ENCODE peak calls at places on chromosomes 2 and 18, in four cellular contexts. O, M, Z and Q are unnamed samples. For H3K27me3 and H3K4me1, the result is how much of the 10 kb centered on the place peaks cover.

GRCh38 chr2:133365117-133365516 is 203.1 kb downstream of the NCKAP5 start:
- DNase-seq in M (no peak), Z (no peak), O (no peak), Q (no peak)

GRCh38 chr18:13452448-13452811 is 233.9 kb downstream of the LDLRAD4 start:
- DNase-seq in M (no peak), Z (no peak), O (peak), Q (no peak)

GRCh38 chr2:59904145-59904544 is 649.3 kb downstream of the BCL11A start:
- DNase-seq in Z (no peak), M (no peak), O (no peak), Q (no peak)

GRCh38 chr2:162919111-162919510 is 80.5 kb upstream of the KCNH7 start:
- DNase-seq in M (no peak), Z (no peak), O (no peak), Q (no peak)

GRCh38 chr18:54415086-54415485 is 57.4 kb downstream of the C18orf54 start:
- DNase-seq in O (no peak), M (no peak), Z (no peak), Q (no peak)

GRCh38 chr2:199019898-199020507 is 437.7 kb downstream of the SATB2 start:
- DNase-seq in M (no peak), O (peak), Z (no peak), Q (no peak)

GRCh38 chr2:238915596-238915995 is 67.7 kb downstream of the TWIST2 start:
- DNase-seq in O (no peak), M (no peak), Z (no peak), Q (no peak)

GRCh38 chr2:182715121-182715895 is 749 bp upstream of the DNAJC10 start:
- DNase-seq in M (no peak), Z (no peak), O (no peak), Q (no peak)

GRCh38 chr2:116696903-116697302 is 1117.6 kb upstream of the DDX18 start:
- DNase-seq in Z (no peak), M (no peak), O (no peak), Q (no peak)

GRCh38 chr2:23944527-23944926 is 4.3 kb downstream of the UBXN2A start:
- DNase-seq in Z (no peak), O (no peak), M (no peak), Q (no peak)

GRCh38 chr2:111900859-111901258 is 2.5 kb downstream of the MERTK start:
- DNase-seq in Z (no peak), O (peak), M (peak), Q (no peak)

GRCh38 chr18:26865557-26865956 is at the start of gene AQP4:
- DNase-seq in M (peak), O (peak), Z (peak), Q (no peak)

GRCh38 chr2:105691942-105692341 is 52.8 kb upstream of the NCK2 start:
- DNase-seq in O (no peak), Z (no peak), M (peak), Q (no peak)

GRCh38 chr2:138116456-138116855 is 152.2 kb downstream of the HNMT start:
- DNase-seq in O (no peak), Z (no peak), M (no peak), Q (no peak)

GRCh38 chr2:71100195-71100964 is 29.6 kb downstream of the MCEE start:
- DNase-seq in Z (no peak), M (peak), O (peak), Q (peak)

GRCh38 chr18:62584241-62585120 is 61.7 kb downstream of the ZCCHC2 start:
- DNase-seq in Z (peak), M (peak), O (peak), Q (peak)

GRCh38 chr2:172710584-172711024 is 25.0 kb upstream of the RAPGEF4 start:
- DNase-seq in M (no peak), Z (no peak), O (peak), Q (peak)

GRCh38 chr2:218008060-218009040 is 5.6 kb upstream of the TNS1 start:
- DNase-seq in Z (no peak), M (no peak), O (no peak), Q (no peak)

GRCh38 chr2:222982010-222982908 is 69.7 kb upstream of the KCNE4 start:
- DNase-seq in O (peak), Z (no peak), M (no peak), Q (no peak)

GRCh38 chr2:134194519-134194918 is 59.4 kb upstream of the MGAT5 start:
- DNase-seq in M (no peak), Z (no peak), O (no peak), Q (no peak)

GRCh38 chr18:23189768-23190661 is 54.7 kb downstream of the CABLES1 start:
- DNase-seq in Z (no peak), O (no peak), M (peak), Q (no peak)

GRCh38 chr2:120053891-120054290 is 41.0 kb downstream of the EPB41L5 start:
- DNase-seq in O (no peak), M (no peak), Z (no peak), Q (no peak)

GRCh38 chr2:39696072-39696471 is 30.4 kb downstream of the TMEM178A start:
- DNase-seq in M (no peak), O (no peak), Z (no peak), Q (no peak)

GRCh38 chr2:26530696-26531095 is 52.8 kb upstream of the OTOF start:
- DNase-seq in Z (no peak), M (no peak), O (no peak), Q (no peak)

GRCh38 chr2:234981197-234982095 is 29.6 kb downstream of the SH3BP4 start:
- DNase-seq in Z (peak), O (peak), M (peak), Q (no peak)

GRCh38 chr2:240513544-240514287 is 44.1 kb downstream of the ANKMY1 start:
- DNase-seq in M (peak), Z (peak), O (peak), Q (peak)

GRCh38 chr2:137924019-137924418 is 40.3 kb upstream of the HNMT start:
- DNase-seq in M (no peak), Z (no peak), O (no peak), Q (no peak)

GRCh38 chr2:101382406-101382805 is 4.9 kb downstream of the CREG2 start:
- DNase-seq in M (no peak), Z (no peak), O (no peak), Q (no peak)

GRCh38 chr2:29462293-29462692 is 347.1 kb downstream of the CLIP4 start:
- DNase-seq in O (no peak), Z (no peak), M (no peak), Q (no peak)

GRCh38 chr2:121818546-121818945 is 63.1 kb downstream of the TSN start:
- DNase-seq in M (no peak), Z (no peak), O (no peak), Q (no peak)

DNA sequence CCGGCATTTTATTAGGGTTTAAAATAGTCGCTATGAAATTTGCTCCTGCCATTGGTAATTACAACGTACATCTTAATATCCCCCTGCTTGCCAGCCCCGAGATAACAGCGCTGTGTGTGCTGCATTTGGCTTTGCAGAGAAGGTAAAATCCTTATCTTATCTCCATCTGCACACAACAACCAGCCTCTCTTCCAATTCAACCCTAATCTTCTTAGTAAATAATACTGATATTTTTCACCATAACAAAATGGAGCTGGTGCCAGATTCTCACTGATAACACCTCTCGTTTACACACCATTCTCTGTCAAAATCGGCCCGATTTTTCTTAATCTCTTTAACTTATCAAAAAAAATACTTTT is 61.4 kb upstream of the SIX3 start:
- DNase-seq in O (no peak), M (no peak), Z (no peak), Q (no peak)
- H3K27me3 ChIP-seq in O (under half), M (under half), Z (half or more), Q (under half)

GRCh38 chr2:2709091-2709770 is 378.2 kb upstream of the MYT1L start:
- DNase-seq in O (no peak), M (no peak), Z (no peak), Q (no peak)

GRCh38 chr2:2707111-2708035 is 376.3 kb upstream of the MYT1L start:
- DNase-seq in O (peak), Z (no peak), M (no peak), Q (no peak)

GRCh38 chr2:2705871-2706270 is 374.8 kb upstream of the MYT1L start:
- DNase-seq in O (no peak), Z (no peak), M (no peak), Q (no peak)

GRCh38 chr2:2706306-2706705 is 375.2 kb upstream of the MYT1L start:
- DNase-seq in M (no peak), Z (no peak), O (no peak), Q (no peak)

GRCh38 chr2:2708575-2708974 is 377.5 kb upstream of the MYT1L start:
- DNase-seq in Z (no peak), M (no peak), O (no peak), Q (no peak)
- H3K27ac ChIP-seq in Z (no peak), M (no peak), O (no peak), Q (no peak)

DNA sequence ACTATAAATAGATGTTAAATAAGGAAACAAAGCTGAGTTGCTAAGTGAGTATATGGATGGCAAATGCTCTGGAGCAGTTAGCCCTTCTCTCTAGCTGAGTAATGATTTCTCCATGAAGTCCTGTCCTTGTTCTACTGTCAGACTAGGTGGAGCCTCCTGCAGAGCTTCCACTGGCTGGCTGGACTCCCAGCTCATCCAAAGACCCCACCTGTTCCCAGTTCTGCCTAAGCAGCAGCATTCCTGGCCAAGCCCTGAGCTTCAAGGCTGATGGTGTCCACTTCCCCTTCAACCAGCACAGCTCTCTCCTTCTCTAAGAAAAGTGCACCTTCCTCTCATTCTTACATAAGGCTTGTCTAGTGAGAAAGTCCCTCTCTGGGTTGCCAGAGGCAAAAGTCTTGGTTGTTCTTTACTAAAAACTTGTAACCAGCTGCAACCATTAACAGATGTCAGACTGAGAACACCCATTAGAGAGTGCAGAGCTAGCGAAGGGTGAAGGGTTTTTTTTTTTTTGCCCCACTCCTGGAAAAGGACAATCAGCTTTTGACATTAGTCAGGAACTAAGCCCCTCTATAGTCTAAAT is 58.9 kb downstream of the CXCR4 start:
- DNase-seq in O (no peak), M (no peak), Z (no peak), Q (no peak)
- H3K4me1 ChIP-seq in O (under half), M (under half), Z (under half), Q (under half)

DNA sequence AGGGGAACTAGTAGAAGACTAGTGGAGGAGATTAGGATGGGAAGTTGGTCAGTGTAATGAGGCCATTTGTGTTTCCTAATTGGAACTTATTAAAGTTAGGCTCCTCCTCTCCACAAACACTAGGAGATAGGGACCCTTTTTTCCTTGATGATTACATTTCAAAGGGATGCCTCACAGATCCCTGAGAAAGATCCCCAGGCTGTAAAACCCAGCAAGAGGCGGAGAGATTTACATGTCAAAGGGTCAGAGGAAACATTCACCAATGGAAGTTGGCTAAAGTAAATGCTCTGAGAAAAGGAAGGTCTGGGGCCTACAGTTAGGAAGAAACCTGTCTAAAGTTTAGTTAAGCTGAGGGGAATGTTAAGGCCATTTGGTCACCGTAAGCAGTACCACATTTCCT is 1.4 kb upstream of the CCDC85A start:
- DNase-seq in O (peak), M (no peak), Z (no peak), Q (no peak)
- H3K27me3 ChIP-seq in O (half or more), M (under half), Z (under half), Q (under half)